ENCODE peak calls at places on chromosomes 11 and 22, in nine cellular contexts. One of them, this sample, is unnamed.

GRCh38 chr11:75133976-75134375 is 16.9 kb upstream of the SLCO2B1 start:
- DNase-seq in activated T-helper 2 cell treated with anti-CD3 and anti-CD28 coated beads, Interferon-gamma antibody, Interleukin-2, Interleukin-4, amounts not matched to agents 10 μg/mL and 5 μg/mL and 100 μg/mL, durations not matched to agents 14 hours and 24 hours and 36 hours: no peak
- DNase-seq in NCI-H1092: no peak
- DNase-seq in fibroblast of lung: peak
- DNase-seq in T-helper 1 cell: no peak
- DNase-seq in stimulated activated CD4-positive, alpha-beta T cell treated with anti-CD3 and anti-CD28 coated beads, TNF-alpha, amount 100 ng/mL, for 4 hours: no peak
- DNase-seq in nephron progenitor cell: no peak
- DNase-seq in NAMALWA: no peak
- DNase-seq in H9: no peak
- DNase-seq in this sample: no peak

GRCh38 chr11:96254087-96254486 is 88.9 kb downstream of the MAML2 start:
- DNase-seq in stimulated activated CD4-positive, alpha-beta T cell treated with anti-CD3 and anti-CD28 coated beads, TNF-alpha, amount 100 ng/mL, for 4 hours: no peak
- DNase-seq in T-helper 1 cell: no peak
- DNase-seq in NCI-H1092: no peak
- DNase-seq in nephron progenitor cell: no peak
- DNase-seq in H9: no peak
- DNase-seq in activated T-helper 2 cell treated with anti-CD3 and anti-CD28 coated beads, Interferon-gamma antibody, Interleukin-2, Interleukin-4, amounts not matched to agents 10 μg/mL and 5 μg/mL and 100 μg/mL, durations not matched to agents 14 hours and 24 hours and 36 hours: no peak
- DNase-seq in fibroblast of lung: peak
- DNase-seq in NAMALWA: no peak
- DNase-seq in this sample: no peak

GRCh38 chr11:13955971-13956421 is 6.5 kb upstream of the SPON1 start:
- DNase-seq in NCI-H1092: peak
- DNase-seq in stimulated activated CD4-positive, alpha-beta T cell treated with anti-CD3 and anti-CD28 coated beads, TNF-alpha, amount 100 ng/mL, for 4 hours: peak
- DNase-seq in T-helper 1 cell: no peak
- DNase-seq in nephron progenitor cell: peak
- DNase-seq in H9: peak
- DNase-seq in activated T-helper 2 cell treated with anti-CD3 and anti-CD28 coated beads, Interferon-gamma antibody, Interleukin-2, Interleukin-4, amounts not matched to agents 10 μg/mL and 5 μg/mL and 100 μg/mL, durations not matched to agents 14 hours and 24 hours and 36 hours: peak
- DNase-seq in fibroblast of lung: peak
- DNase-seq in NAMALWA: peak
- DNase-seq in this sample: no peak

GRCh38 chr11:75202195-75202594 is 38.4 kb upstream of the TPBGL start:
- DNase-seq in H9: no peak
- DNase-seq in NCI-H1092: no peak
- DNase-seq in NAMALWA: no peak
- DNase-seq in fibroblast of lung: no peak
- DNase-seq in nephron progenitor cell: no peak
- DNase-seq in T-helper 1 cell: no peak
- DNase-seq in activated T-helper 2 cell treated with anti-CD3 and anti-CD28 coated beads, Interferon-gamma antibody, Interleukin-2, Interleukin-4, amounts not matched to agents 10 μg/mL and 5 μg/mL and 100 μg/mL, durations not matched to agents 14 hours and 24 hours and 36 hours: no peak
- DNase-seq in stimulated activated CD4-positive, alpha-beta T cell treated with anti-CD3 and anti-CD28 coated beads, TNF-alpha, amount 100 ng/mL, for 4 hours: no peak
- DNase-seq in this sample: no peak

GRCh38 chr11:96013459-96014213 is 89.7 kb upstream of the MTMR2 start:
- DNase-seq in activated T-helper 2 cell treated with anti-CD3 and anti-CD28 coated beads, Interferon-gamma antibody, Interleukin-2, Interleukin-4, amounts not matched to agents 10 μg/mL and 5 μg/mL and 100 μg/mL, durations not matched to agents 14 hours and 24 hours and 36 hours: no peak
- DNase-seq in NCI-H1092: no peak
- DNase-seq in T-helper 1 cell: no peak
- DNase-seq in H9: peak
- DNase-seq in stimulated activated CD4-positive, alpha-beta T cell treated with anti-CD3 and anti-CD28 coated beads, TNF-alpha, amount 100 ng/mL, for 4 hours: no peak
- DNase-seq in NAMALWA: no peak
- DNase-seq in fibroblast of lung: no peak
- DNase-seq in nephron progenitor cell: no peak
- DNase-seq in this sample: no peak

GRCh38 chr11:64219755-64220154 is 6.2 kb downstream of the TRPT1 start:
- DNase-seq in NCI-H1092: no peak
- DNase-seq in T-helper 1 cell: no peak
- DNase-seq in nephron progenitor cell: no peak
- DNase-seq in fibroblast of lung: no peak
- DNase-seq in activated T-helper 2 cell treated with anti-CD3 and anti-CD28 coated beads, Interferon-gamma antibody, Interleukin-2, Interleukin-4, amounts not matched to agents 10 μg/mL and 5 μg/mL and 100 μg/mL, durations not matched to agents 14 hours and 24 hours and 36 hours: no peak
- DNase-seq in NAMALWA: no peak
- DNase-seq in stimulated activated CD4-positive, alpha-beta T cell treated with anti-CD3 and anti-CD28 coated beads, TNF-alpha, amount 100 ng/mL, for 4 hours: no peak
- DNase-seq in H9: no peak
- DNase-seq in this sample: no peak

GRCh38 chr11:78469905-78470304 is 52.3 kb upstream of the GAB2 start:
- DNase-seq in activated T-helper 2 cell treated with anti-CD3 and anti-CD28 coated beads, Interferon-gamma antibody, Interleukin-2, Interleukin-4, amounts not matched to agents 10 μg/mL and 5 μg/mL and 100 μg/mL, durations not matched to agents 14 hours and 24 hours and 36 hours: no peak
- DNase-seq in nephron progenitor cell: no peak
- DNase-seq in stimulated activated CD4-positive, alpha-beta T cell treated with anti-CD3 and anti-CD28 coated beads, TNF-alpha, amount 100 ng/mL, for 4 hours: no peak
- DNase-seq in fibroblast of lung: no peak
- DNase-seq in H9: no peak
- DNase-seq in NAMALWA: no peak
- DNase-seq in NCI-H1092: no peak
- DNase-seq in T-helper 1 cell: no peak
- DNase-seq in this sample: no peak

GRCh38 chr22:44373234-44373633 is 60.5 kb upstream of the SHISAL1 start:
- DNase-seq in T-helper 1 cell: no peak
- DNase-seq in activated T-helper 2 cell treated with anti-CD3 and anti-CD28 coated beads, Interferon-gamma antibody, Interleukin-2, Interleukin-4, amounts not matched to agents 10 μg/mL and 5 μg/mL and 100 μg/mL, durations not matched to agents 14 hours and 24 hours and 36 hours: no peak
- DNase-seq in H9: no peak
- DNase-seq in NCI-H1092: no peak
- DNase-seq in NAMALWA: no peak
- DNase-seq in fibroblast of lung: no peak
- DNase-seq in stimulated activated CD4-positive, alpha-beta T cell treated with anti-CD3 and anti-CD28 coated beads, TNF-alpha, amount 100 ng/mL, for 4 hours: no peak
- DNase-seq in nephron progenitor cell: no peak
- DNase-seq in this sample: no peak

GRCh38 chr22:33897621-33897910 is 22.7 kb downstream of the LARGE1 start:
- DNase-seq in NAMALWA: no peak
- DNase-seq in T-helper 1 cell: no peak
- DNase-seq in NCI-H1092: peak
- DNase-seq in nephron progenitor cell: no peak
- DNase-seq in fibroblast of lung: no peak
- DNase-seq in stimulated activated CD4-positive, alpha-beta T cell treated with anti-CD3 and anti-CD28 coated beads, TNF-alpha, amount 100 ng/mL, for 4 hours: no peak
- DNase-seq in activated T-helper 2 cell treated with anti-CD3 and anti-CD28 coated beads, Interferon-gamma antibody, Interleukin-2, Interleukin-4, amounts not matched to agents 10 μg/mL and 5 μg/mL and 100 μg/mL, durations not matched to agents 14 hours and 24 hours and 36 hours: no peak
- DNase-seq in H9: no peak
- DNase-seq in this sample: no peak

This sample was measured in ecto neural progenitor cell.